ENCODE peak calls at places on chromosomes 11 and 22, in five cellular contexts. W is CD8-positive, alpha-beta memory T cell; A is CD8-positive, alpha-beta T cell; K is naive thymus-derived CD4-positive, alpha-beta T cell; M is small intestine. H is an unnamed sample.

GRCh38 chr11:105718641-105719040 is 108.8 kb downstream of the GRIA4 start:
- DNase-seq in W (no peak), A (no peak), K (no peak), M (no peak), H (no peak)

GRCh38 chr11:76436020-76436419 is 8.8 kb upstream of the EMSY start:
- DNase-seq in W (no peak), A (no peak), M (no peak), K (no peak), H (no peak)

GRCh38 chr11:69892237-69892985 is 73.2 kb upstream of the FGF3 start:
- DNase-seq in M (no peak), K (no peak), A (no peak), W (no peak), H (no peak)

GRCh38 chr11:15800121-15800800 is 556.1 kb downstream of the SOX6 start:
- DNase-seq in K (no peak), A (no peak), M (peak; percentile 55), W (no peak), H (no peak)

GRCh38 chr11:60658409-60658808 is 41.0 kb upstream of the MS4A8 start:
- DNase-seq in W (no peak), K (no peak), M (peak; percentile 10), A (no peak), H (no peak)

GRCh38 chr22:50057868-50058311 is at the start of gene TTLL8:
- DNase-seq in A (no peak), K (no peak), M (no peak), W (no peak), H (no peak)

GRCh38 chr11:122183933-122184332 is 67.9 kb upstream of the BLID start:
- DNase-seq in A (no peak), K (no peak), M (no peak), W (no peak), H (no peak)

GRCh38 chr11:69463181-69463891 is 18.1 kb upstream of the LINC01488 start:
- DNase-seq in A (no peak), M (no peak), W (no peak), K (no peak), H (no peak)

GRCh38 chr11:64267207-64267945 is 16.0 kb downstream of the PLCB3 start:
- DNase-seq in K (no peak), A (no peak), W (no peak), M (peak; percentile 64), H (no peak)

GRCh38 chr11:3992964-3993363 is 101.6 kb upstream of the RRM1 start:
- DNase-seq in A (no peak), K (no peak), W (no peak), M (no peak), H (no peak)

DNA sequence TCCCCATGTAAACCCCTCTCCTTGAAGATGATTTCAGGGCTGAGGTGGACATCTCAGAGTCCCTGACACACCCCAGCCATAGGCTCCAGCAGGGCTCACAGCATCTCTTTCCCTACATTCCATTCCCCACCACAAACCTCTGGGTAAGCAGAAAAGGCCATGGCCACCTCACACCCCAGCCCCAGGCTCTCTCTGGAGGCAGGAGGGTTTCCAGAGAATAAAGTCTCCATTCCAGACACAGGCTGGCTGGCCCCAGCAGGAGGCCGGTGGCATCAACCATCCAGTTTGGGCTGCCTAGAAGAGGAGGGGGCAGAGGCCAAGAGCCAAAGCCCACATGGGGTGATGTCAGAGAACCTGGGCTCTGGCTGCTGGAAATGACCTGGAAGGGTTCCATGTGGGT is 61.4 kb downstream of the TP53I11 start:
- DNase-seq in M (no peak), W (no peak), A (no peak), K (no peak), H (no peak)
- H3K27ac ChIP-seq in M (no peak overlapping the region), W (no peak overlapping the region), A (no peak overlapping the region), K (no peak overlapping the region), H (no peak overlapping the region)

DNA sequence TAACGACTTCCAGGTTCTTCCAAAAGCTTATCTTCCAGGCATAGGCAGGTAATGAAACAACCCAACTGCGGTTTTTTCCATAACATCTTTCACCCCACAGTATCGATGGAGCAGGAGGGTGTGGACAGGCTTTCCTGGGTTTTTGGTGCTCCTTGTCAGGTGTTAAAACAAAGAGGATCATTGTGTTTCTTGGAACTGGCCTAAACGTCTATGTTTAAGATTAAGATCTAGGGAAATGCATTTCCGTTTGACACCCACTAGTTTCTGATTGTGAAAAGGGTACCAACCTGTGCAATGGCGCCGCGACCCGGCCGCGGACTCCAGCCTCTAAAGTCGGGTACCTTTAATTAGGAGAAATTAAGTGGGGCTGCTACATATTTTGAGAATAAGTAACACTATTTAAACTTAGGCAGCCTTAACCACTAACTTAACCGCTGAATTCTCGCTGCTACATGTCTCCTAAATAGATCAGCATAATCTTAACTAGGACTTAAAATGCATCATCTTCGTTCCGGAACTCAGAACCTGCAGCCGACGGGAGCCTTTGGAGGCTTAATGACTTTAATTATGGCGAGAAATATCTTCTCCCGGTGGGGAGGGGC is 31.5 kb downstream of the C22orf31 start:
- DNase-seq in M (no peak), A (no peak), W (no peak), K (no peak), H (no peak)
- H3K27ac ChIP-seq in M (no peak overlapping the region), A (no peak overlapping the region), W (no peak overlapping the region), K (no peak overlapping the region), H (peak overlapping the region; percentile 42)

DNA sequence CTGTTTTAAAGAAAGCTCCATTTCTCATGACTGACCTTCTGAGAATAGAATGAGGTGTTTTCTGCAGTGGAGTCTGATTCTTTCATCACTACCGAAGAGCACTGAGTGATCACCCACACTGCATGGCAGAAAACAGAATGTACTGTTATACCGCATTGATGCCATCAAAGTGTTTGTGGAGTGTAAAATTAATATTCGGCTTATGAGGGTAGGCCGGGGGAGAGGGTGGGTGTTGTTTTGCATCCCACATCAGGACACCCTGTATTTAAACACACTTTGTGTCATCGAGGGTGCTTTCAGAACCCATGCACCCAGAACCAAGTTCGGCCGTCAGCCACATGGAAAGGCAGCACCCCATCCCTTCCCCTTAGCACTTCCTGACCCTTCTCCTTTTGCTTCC is 41.3 kb upstream of the ETS1 start:
- DNase-seq in K (no peak), A (no peak), M (peak; percentile 28), W (no peak), H (no peak)
- H3K27ac ChIP-seq in K (peak overlapping the region; percentile 63), A (peak overlapping the region; percentile 34), M (no peak overlapping the region), W (peak overlapping the region; percentile 49), H (no peak overlapping the region)

DNA sequence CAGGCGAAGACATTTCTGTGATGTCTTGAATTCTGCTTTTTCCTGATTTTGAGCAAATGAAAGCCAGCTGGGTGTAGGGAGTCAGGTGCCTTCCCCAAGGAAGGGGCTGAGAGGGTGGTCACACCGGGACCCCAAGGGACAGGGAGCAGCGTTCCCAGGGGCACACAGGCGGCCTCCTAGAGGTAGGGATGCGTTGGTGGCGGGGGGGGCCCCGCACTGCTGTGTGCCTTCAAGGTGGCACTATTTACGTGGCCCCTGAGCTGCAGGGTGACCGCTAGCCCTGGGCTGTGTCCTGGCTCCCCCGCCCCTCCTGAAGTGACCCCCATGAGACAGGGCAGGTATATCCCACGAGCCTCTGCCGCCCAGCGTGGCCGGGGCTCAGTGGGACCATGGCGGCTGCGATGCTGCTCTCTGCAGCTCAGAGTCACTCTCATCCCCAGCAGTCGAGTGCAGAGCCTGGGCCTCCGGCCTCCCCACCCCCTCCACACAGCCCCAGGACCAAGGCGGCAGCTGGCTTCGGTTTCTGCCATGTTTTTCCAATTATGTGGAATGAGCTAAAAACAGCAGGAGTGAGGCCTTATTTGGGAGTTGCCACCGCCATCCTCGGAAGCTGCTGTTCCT is 60.9 kb downstream of the LRP5 start:
- DNase-seq in M (no peak), K (no peak), A (no peak), W (no peak), H (no peak)
- H3K27ac ChIP-seq in M (peak overlapping the region; percentile 1), K (no peak overlapping the region), A (no peak overlapping the region), W (no peak overlapping the region), H (peak overlapping the region; percentile 51)

GRCh38 chr22:39895682-39896081 is 2.1 kb upstream of the ENTHD1 start:
- DNase-seq in K (no peak), M (no peak), W (no peak), A (no peak), H (no peak)

GRCh38 chr22:39894554-39895092 is 1.1 kb upstream of the ENTHD1 start:
- DNase-seq in K (no peak), M (no peak), W (no peak), A (no peak), H (no peak)

GRCh38 chr22:39898997-39899396 is 1.9 kb upstream of the GRAP2 start:
- DNase-seq in A (no peak), W (no peak), K (no peak), M (no peak), H (no peak)

GRCh38 chr22:39897841-39898240 is 3.0 kb upstream of the GRAP2 start:
- DNase-seq in W (no peak), A (no peak), K (no peak), M (no peak), H (no peak)

GRCh38 chr22:39896313-39896996 is 2.9 kb upstream of the ENTHD1 start:
- DNase-seq in A (no peak), M (no peak), K (no peak), W (no peak), H (no peak)
- H3K27ac ChIP-seq in A (no peak overlapping the region), M (no peak overlapping the region), K (no peak overlapping the region), W (no peak overlapping the region), H (no peak overlapping the region)

GRCh38 chr11:72491001-72491400 is 56.7 kb upstream of the CLPB start:
- DNase-seq in A (no peak), K (no peak), M (no peak), W (no peak), H (no peak)

GRCh38 chr11:72494109-72494429 is 59.7 kb upstream of the CLPB start:
- DNase-seq in A (no peak), W (no peak), K (no peak), M (no peak), H (no peak)

GRCh38 chr11:72497731-72498130 is 63.4 kb upstream of the CLPB start:
- DNase-seq in A (no peak), M (no peak), W (no peak), K (no peak), H (no peak)

DNA sequence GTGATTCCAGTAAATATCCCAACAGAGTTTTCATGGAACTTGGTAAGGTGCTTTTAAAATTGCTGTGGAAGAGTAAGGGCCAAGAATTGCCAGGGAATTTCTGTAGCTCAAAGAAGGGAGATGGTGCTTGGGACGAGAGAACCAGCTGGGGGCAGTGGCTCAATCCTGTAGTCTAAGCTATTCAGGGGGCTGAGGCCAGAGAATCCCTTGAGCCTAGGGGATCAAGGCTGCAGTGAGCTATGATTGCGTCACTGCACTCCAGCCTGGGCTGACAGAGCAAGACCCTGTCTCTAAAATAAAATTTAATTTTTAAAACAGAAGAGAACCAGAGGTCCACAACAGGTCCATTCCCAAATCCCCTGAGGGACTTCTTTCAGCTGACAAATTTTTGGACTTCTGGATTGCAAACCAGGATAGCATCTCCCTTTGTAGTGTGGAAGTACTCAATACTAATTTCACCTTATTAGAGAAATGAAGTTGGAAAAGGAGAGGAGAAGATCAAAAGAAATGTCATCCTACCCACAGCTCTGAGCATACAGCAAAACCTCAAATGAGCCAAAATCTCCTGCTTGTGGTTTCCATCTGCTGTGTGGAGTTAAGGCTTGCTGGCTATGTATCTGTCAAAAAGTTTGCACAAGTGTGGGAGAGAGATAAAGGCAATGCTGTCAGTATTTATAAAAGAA is 59.2 kb upstream of the CLPB start:
- DNase-seq in K (no peak), A (no peak), M (no peak), W (no peak), H (no peak)
- H3K27ac ChIP-seq in K (no peak overlapping the region), A (no peak overlapping the region), M (no peak overlapping the region), W (no peak overlapping the region), H (no peak overlapping the region)

GRCh38 chr11:100715163-100715792 is 28.2 kb downstream of the ARHGAP42 start:
- DNase-seq in K (no peak), W (no peak), A (no peak), M (peak; percentile 48), H (no peak)
- H3K27ac ChIP-seq in K (no peak overlapping the region), W (no peak overlapping the region), A (no peak overlapping the region), M (no peak overlapping the region), H (no peak overlapping the region)

GRCh38 chr22:26303475-26303874 is 125.6 kb upstream of the ASPHD2 start:
- DNase-seq in K (no peak), W (no peak), A (no peak), M (no peak), H (no peak)
- H3K27ac ChIP-seq in K (no peak overlapping the region), W (no peak overlapping the region), A (no peak overlapping the region), M (no peak overlapping the region), H (no peak overlapping the region)